ENCODE peak calls at places on chromosome 9, in nine cellular contexts. U is psoas muscle, D is lung, M is ovary, G is cardiac fibroblast, H is left lung, Z is A549, X is fibroblast of mammary gland, P is lower lobe of right lung. E is an unnamed sample.

GRCh38 chr9:103287361-103287760 is 292.2 kb downstream of the CYLC2 start:
- DNase-seq in H (no peak), G (no peak), P (no peak), M (no peak), U (no peak), D (no peak), Z (no peak), X (no peak), E (no peak)

GRCh38 chr9:16873131-16873787 is 2.8 kb upstream of the BNC2 start:
- DNase-seq in P (no peak), G (peak), U (no peak), X (peak), Z (peak), M (no peak), H (no peak), D (no peak), E (no peak)

GRCh38 chr9:117644607-117645244 is 59.5 kb upstream of the TLR4 start:
- DNase-seq in X (peak), H (peak), D (peak), P (peak), U (peak), M (peak), G (peak), Z (peak), E (peak)

GRCh38 chr9:101562966-101563365 is 29.3 kb downstream of the RNF20 start:
- DNase-seq in U (no peak), D (no peak), P (no peak), G (no peak), Z (no peak), X (peak), H (no peak), M (no peak), E (no peak)

GRCh38 chr9:19465571-19466267 is 56.9 kb downstream of the ACER2 start:
- DNase-seq in X (no peak), M (no peak), U (no peak), Z (no peak), D (no peak), G (no peak), H (no peak), P (no peak), E (no peak)

GRCh38 chr9:96317335-96317980 is 15.5 kb upstream of the HSD17B3 start:
- DNase-seq in Z (peak), X (peak), H (no peak), D (peak), U (peak), G (peak), M (peak), P (peak), E (peak)

GRCh38 chr9:33815781-33816180 is 1.2 kb upstream of the UBE2R2 start:
- DNase-seq in Z (no peak), M (no peak), U (no peak), D (no peak), H (no peak), X (no peak), G (no peak), P (no peak), E (no peak)

GRCh38 chr9:70472268-70473249 is 58.1 kb upstream of the KLF9 start:
- DNase-seq in D (no peak), G (no peak), P (no peak), H (no peak), Z (no peak), U (no peak), M (no peak), X (no peak), E (no peak)

GRCh38 chr9:98225015-98225442 is 30.4 kb downstream of the TBC1D2 start:
- DNase-seq in P (no peak), M (no peak), H (no peak), Z (no peak), G (no peak), X (no peak), U (no peak), D (no peak), E (no peak)

GRCh38 chr9:96021616-96022444 is 146.3 kb downstream of the ERCC6L2 start:
- DNase-seq in P (no peak), D (no peak), G (no peak), M (peak), U (no peak), X (no peak), H (no peak), Z (no peak), E (no peak)

GRCh38 chr9:126698251-126698650 is 84.5 kb downstream of the LMX1B start:
- DNase-seq in P (peak), H (no peak), G (no peak), M (no peak), X (no peak), D (no peak), Z (no peak), U (no peak), E (no peak)

GRCh38 chr9:122124528-122124927 is 31.4 kb upstream of the TTLL11 start:
- DNase-seq in M (no peak), U (no peak), H (no peak), D (no peak), G (no peak), X (no peak), Z (no peak), P (no peak), E (no peak)

GRCh38 chr9:70407081-70407503 is 7.4 kb downstream of the KLF9 start:
- DNase-seq in U (no peak), X (peak), Z (peak), M (no peak), P (no peak), D (no peak), H (no peak), G (peak), E (peak)

GRCh38 chr9:42852133-42852532 is 668.7 kb downstream of the SPATA31A6 start:
- DNase-seq in Z (peak), M (peak), U (peak), H (peak), G (peak), X (peak), P (no peak), D (no peak), E (peak)

GRCh38 chr9:21802418-21803000 is at the start of gene MTAP:
- DNase-seq in P (peak), X (peak), G (peak), U (peak), D (peak), Z (peak), M (peak), H (peak), E (peak)

GRCh38 chr9:86614871-86615849 is 260.9 kb upstream of the TUT7 start:
- DNase-seq in X (peak), U (no peak), H (no peak), M (no peak), P (no peak), D (no peak), G (peak), Z (peak), E (peak)

GRCh38 chr9:33426843-33427293 is 20.5 kb downstream of the AQP3 start:
- DNase-seq in X (no peak), H (no peak), M (no peak), D (no peak), Z (no peak), P (no peak), U (no peak), G (no peak), E (no peak)

GRCh38 chr9:111399772-111400563 is 69.9 kb upstream of the OR2K2 start:
- DNase-seq in M (no peak), U (no peak), Z (peak), X (peak), D (no peak), H (peak), G (peak), P (no peak), E (peak)

GRCh38 chr9:17906204-17906840 is 327.5 kb downstream of the SH3GL2 start:
- DNase-seq in H (peak), U (peak), D (no peak), G (peak), M (peak), P (peak), X (no peak), Z (no peak), E (peak)

GRCh38 chr9:134391319-134392231 is 65.3 kb downstream of the RXRA start:
- DNase-seq in P (no peak), U (no peak), X (no peak), H (no peak), M (no peak), Z (no peak), G (no peak), D (no peak), E (no peak)

GRCh38 chr9:119375892-119376291 is 6.7 kb upstream of the BRINP1 start:
- DNase-seq in X (peak), Z (peak), U (no peak), P (no peak), D (no peak), H (no peak), G (no peak), M (no peak), E (peak)

GRCh38 chr9:111627260-111627963 is 3.7 kb upstream of the DNAJC25 start:
- DNase-seq in U (no peak), M (no peak), Z (no peak), P (no peak), G (no peak), H (no peak), X (no peak), D (no peak), E (no peak)

GRCh38 chr9:10946676-10947410 is 334.0 kb upstream of the PTPRD start:
- DNase-seq in D (no peak), P (no peak), U (no peak), X (no peak), Z (no peak), H (peak), G (no peak), M (no peak), E (no peak)

GRCh38 chr9:4292781-4293180 is 7.1 kb downstream of the GLIS3 start:
- DNase-seq in M (no peak), D (no peak), H (no peak), P (no peak), X (peak), G (no peak), U (no peak), Z (peak), E (peak)

GRCh38 chr9:77211561-77211960 is 34.2 kb downstream of the VPS13A start:
- DNase-seq in D (no peak), P (no peak), Z (no peak), U (no peak), H (no peak), X (no peak), G (no peak), M (no peak), E (peak)

GRCh38 chr9:95089916-95090791 is 227.4 kb downstream of the FANCC start:
- DNase-seq in X (no peak), H (peak), D (no peak), G (no peak), U (peak), P (no peak), M (no peak), Z (peak), E (no peak)

GRCh38 chr9:85117831-85118230 is 448.3 kb downstream of the NTRK2 start:
- DNase-seq in U (no peak), G (no peak), X (no peak), D (no peak), P (no peak), M (no peak), H (no peak), Z (peak), E (peak)

GRCh38 chr9:97046228-97046627 is 7.3 kb upstream of the CTSV start:
- DNase-seq in H (peak), X (peak), G (no peak), U (no peak), Z (peak), D (peak), M (no peak), P (peak), E (peak)

GRCh38 chr9:34253460-34253837 is 74.6 kb downstream of the UBAP1 start:
- DNase-seq in P (no peak), U (no peak), D (no peak), Z (peak), H (no peak), G (peak), M (peak), X (peak), E (peak)

GRCh38 chr9:134056483-134057310 is 11.1 kb downstream of the BRD3 start:
- DNase-seq in P (peak), U (peak), D (no peak), H (peak), M (peak), G (no peak), Z (no peak), X (no peak), E (no peak)

GRCh38 chr9:133147412-133148271 is 16.1 kb downstream of the GBGT1 start:
- DNase-seq in U (peak), P (peak), G (peak), X (peak), Z (peak), D (peak), M (peak), H (peak), E (peak)

GRCh38 chr9:87662808-87663528 is 63.0 kb upstream of the CTSL start:
- DNase-seq in H (peak), U (peak), X (peak), G (peak), D (peak), M (peak), Z (peak), P (peak), E (peak)

GRCh38 chr9:15961217-15961616 is 408.4 kb downstream of the CCDC171 start:
- DNase-seq in M (no peak), H (no peak), P (no peak), X (peak), Z (no peak), G (peak), U (no peak), D (no peak), E (no peak)

GRCh38 chr9:14827805-14828204 is 82.4 kb downstream of the FREM1 start:
- DNase-seq in P (peak), H (no peak), D (peak), G (no peak), U (no peak), Z (no peak), M (no peak), X (no peak), E (no peak)

GRCh38 chr9:111728617-111729366 is 65.9 kb downstream of the SHOC1 start:
- DNase-seq in P (no peak), H (no peak), Z (peak), U (no peak), G (peak), D (no peak), M (no peak), X (peak), E (peak)

GRCh38 chr9:117714282-117714681 is 10.1 kb downstream of the TLR4 start:
- DNase-seq in X (no peak), P (no peak), H (no peak), Z (no peak), D (no peak), U (no peak), M (no peak), G (no peak), E (no peak)

GRCh38 chr9:5178126-5178805 is 7.2 kb downstream of the INSL6 start:
- DNase-seq in M (no peak), U (no peak), P (no peak), D (no peak), X (no peak), Z (no peak), H (no peak), G (no peak), E (no peak)

GRCh38 chr9:131752231-131752884 is 12.5 kb upstream of the RAPGEF1 start:
- DNase-seq in P (no peak), D (no peak), M (no peak), U (no peak), X (no peak), G (no peak), H (no peak), Z (no peak), E (no peak)

GRCh38 chr9:12735669-12736068 is 39.2 kb upstream of the LURAP1L start:
- DNase-seq in G (no peak), D (no peak), P (no peak), H (no peak), X (no peak), M (no peak), Z (no peak), U (no peak), E (no peak)

GRCh38 chr9:109214414-109214813 is 47.4 kb upstream of the FRRS1L start:
- DNase-seq in M (no peak), D (no peak), U (no peak), P (no peak), X (no peak), H (no peak), G (no peak), Z (no peak), E (no peak)

DNA sequence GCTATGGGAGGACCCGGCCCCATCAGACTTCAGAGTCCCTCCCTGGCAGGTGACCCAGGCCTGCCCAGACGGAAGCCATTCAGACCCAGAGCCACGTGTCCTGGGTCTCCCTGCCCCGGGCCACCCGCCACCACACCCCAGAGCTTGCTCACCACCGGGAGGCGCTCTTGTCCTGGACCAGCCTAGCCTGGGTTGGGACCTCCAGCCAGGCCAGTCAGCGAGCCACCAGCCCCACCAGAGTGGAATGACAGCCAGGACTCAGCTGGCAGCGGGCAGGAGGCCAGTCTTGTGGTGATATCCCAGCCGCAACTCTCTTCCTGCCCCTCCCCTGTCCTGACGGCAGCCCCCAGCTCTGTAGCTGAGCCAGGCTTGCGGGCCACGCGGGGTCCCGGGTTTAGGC is 1.7 kb upstream of the PTGDS start:
- DNase-seq in H (no peak), Z (no peak), D (no peak), M (no peak), U (no peak), G (no peak), X (no peak), P (peak), E (no peak)
- TF ChIP-seq CTCF in H (peak), Z (peak), D (no peak), M (no peak), U (peak), G (peak), X (no peak), P (peak), E (no peak)

GRCh38 chr9:90009447-90009846 is 404.6 kb downstream of the GADD45G start:
- DNase-seq in H (no peak), D (no peak), M (no peak), X (no peak), U (no peak), G (no peak), P (peak), Z (no peak), E (no peak)
- H3K4me3 ChIP-seq in H (no peak), D (no peak), M (no peak), X (no peak), U (no peak), G (no peak), P (no peak), Z (no peak), E (no peak)

GRCh38 chr9:92686954-92687353 is 17.0 kb upstream of the IPPK start:
- DNase-seq in H (no peak), X (no peak), Z (peak), M (no peak), U (no peak), G (peak), D (no peak), P (no peak), E (peak)
- TF ChIP-seq CTCF in H (no peak), X (peak), Z (no peak), M (no peak), U (no peak), G (peak), D (no peak), P (no peak), E (no peak)

GRCh38 chr9:128242828-128243485 is 32.9 kb downstream of the GOLGA2 start:
- DNase-seq in G (no peak), M (no peak), H (no peak), U (peak), D (no peak), X (peak), P (no peak), Z (no peak), E (no peak)

GRCh38 chr9:128244443-128245226 is 31.2 kb downstream of the GOLGA2 start:
- DNase-seq in X (peak), G (peak), U (peak), H (peak), M (peak), D (peak), P (peak), Z (no peak), E (no peak)

GRCh38 chr9:128245293-128246151 is 30.3 kb downstream of the GOLGA2 start:
- DNase-seq in P (no peak), X (peak), Z (no peak), H (no peak), U (peak), M (no peak), G (peak), D (no peak), E (peak)

GRCh38 chr9:128242124-128242523 is 33.7 kb downstream of the GOLGA2 start:
- DNase-seq in P (no peak), U (no peak), H (no peak), Z (no peak), G (no peak), X (no peak), M (no peak), D (no peak), E (no peak)

GRCh38 chr9:128243486-128244415 is 32.1 kb downstream of the GOLGA2 start:
- DNase-seq in G (peak), Z (no peak), H (no peak), M (no peak), D (no peak), P (no peak), U (peak), X (peak), E (no peak)
- H3K4me3 ChIP-seq in G (peak), Z (no peak), H (peak), M (peak), D (no peak), P (peak), U (peak), X (peak), E (no peak)

GRCh38 chr9:113963914-113964739 is 88.0 kb downstream of the ZNF618 start:
- DNase-seq in Z (no peak), P (no peak), U (no peak), X (no peak), G (no peak), H (no peak), M (no peak), D (no peak), E (no peak)

GRCh38 chr9:113962391-113962790 is 86.3 kb downstream of the ZNF618 start:
- DNase-seq in H (no peak), D (no peak), M (no peak), Z (no peak), P (no peak), G (no peak), X (no peak), U (no peak), E (no peak)

GRCh38 chr9:113964740-113965095 is 88.6 kb downstream of the ZNF618 start:
- DNase-seq in U (no peak), M (no peak), P (no peak), Z (no peak), G (peak), H (no peak), D (no peak), X (no peak), E (no peak)

GRCh38 chr9:113960748-113961147 is 84.6 kb downstream of the ZNF618 start:
- DNase-seq in G (no peak), M (no peak), P (no peak), D (no peak), U (no peak), Z (no peak), X (no peak), H (no peak), E (no peak)

GRCh38 chr9:113963017-113963620 is 87.0 kb downstream of the ZNF618 start:
- DNase-seq in G (peak), Z (peak), H (no peak), U (peak), M (no peak), D (peak), P (peak), X (peak), E (peak)
- TF ChIP-seq CTCF in G (peak), Z (peak), H (peak), U (peak), M (no peak), D (peak), P (peak), X (peak), E (peak)

DNA sequence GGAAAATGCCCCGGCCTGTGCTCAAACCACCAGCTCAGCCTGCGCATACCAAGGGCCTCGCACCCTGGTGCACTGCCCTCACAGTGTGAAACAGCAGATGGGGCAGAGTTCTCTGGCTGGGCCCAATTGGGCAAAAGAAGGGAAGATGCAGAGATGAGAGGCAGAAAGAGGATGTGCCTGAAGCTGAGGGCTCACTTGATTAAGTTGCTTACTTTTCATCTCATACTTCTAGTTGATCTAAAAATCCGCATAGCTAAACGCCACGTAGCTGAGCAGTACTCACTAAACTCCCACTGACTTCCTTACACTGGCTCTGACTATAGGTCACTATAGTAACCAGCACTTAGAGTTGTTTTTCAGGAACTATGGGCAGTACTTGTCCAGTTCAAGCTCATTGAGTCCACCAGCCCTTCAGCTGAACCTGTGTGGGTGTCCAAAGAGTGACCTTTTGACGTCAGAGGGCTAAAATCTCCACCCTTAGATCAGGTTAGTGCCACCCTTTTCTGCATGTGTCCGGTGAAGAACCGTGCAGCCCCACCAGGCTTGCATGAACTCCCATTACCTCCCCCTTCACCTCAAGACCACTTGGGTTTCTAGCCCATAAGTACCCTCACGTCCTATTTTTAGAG is 215.2 kb downstream of the AUH start:
- DNase-seq in X (no peak), P (no peak), M (no peak), U (no peak), H (no peak), D (peak), G (no peak), Z (no peak), E (no peak)
- H3K4me3 ChIP-seq in X (no peak), P (no peak), M (no peak), U (no peak), H (no peak), D (no peak), G (no peak), Z (no peak), E (no peak)